ENCODE peak calls at places on chromosomes 2 and 18, in six cellular contexts. I is A549, A is stomach, J is transverse colon, D is tibial nerve, M is HepG2. W is an unnamed sample.
A peak's percentile ranks its signal among the peaks of the same experiment; 100 is the strongest.

GRCh38 chr2:8729939-8730338 is 48.1 kb downstream of the ID2 start:
- DNase-seq in I (no peak), A (no peak), J (no peak), D (no peak), M (no peak), W (no peak)

GRCh38 chr2:579961-580360 is 97.2 kb downstream of the TMEM18 start:
- DNase-seq in I (no peak), A (no peak), J (no peak), D (no peak), M (no peak), W (no peak)

GRCh38 chr2:50535971-50536759 is 495.8 kb downstream of the NRXN1 start:
- DNase-seq in I (no peak), A (no peak), J (no peak), D (no peak), M (peak; percentile 6), W (no peak)

GRCh38 chr2:13035866-13036265 is 319.1 kb downstream of the TRIB2 start:
- DNase-seq in I (no peak), A (no peak), J (no peak), D (no peak), M (no peak), W (no peak)

GRCh38 chr2:60745761-60746160 is 10.3 kb upstream of the PAPOLG start:
- DNase-seq in I (no peak), A (no peak), J (no peak), D (no peak), M (no peak), W (no peak)

GRCh38 chr2:133138693-133139092 is 429.6 kb downstream of the NCKAP5 start:
- DNase-seq in I (no peak), A (no peak), J (no peak), D (no peak), M (no peak), W (no peak)

GRCh38 chr18:73688851-73689659 is 458.6 kb downstream of the FBXO15 start:
- DNase-seq in I (no peak), A (no peak), J (no peak), D (no peak), M (no peak), W (no peak)

GRCh38 chr2:72924353-72925240 is 7.3 kb downstream of the EMX1 start:
- DNase-seq in I (no peak), A (peak; percentile 24), J (no peak), D (no peak), M (no peak), W (no peak)

GRCh38 chr2:38174646-38175096 is 98.7 kb upstream of the CYP1B1 start:
- DNase-seq in I (no peak), A (no peak), J (no peak), D (peak; percentile 61), M (no peak), W (no peak)
- TF ChIP-seq EP300 in I (no peak), A (no peak), J (no peak), D (peak; percentile 92), M (no peak), W (no peak)

DNA sequence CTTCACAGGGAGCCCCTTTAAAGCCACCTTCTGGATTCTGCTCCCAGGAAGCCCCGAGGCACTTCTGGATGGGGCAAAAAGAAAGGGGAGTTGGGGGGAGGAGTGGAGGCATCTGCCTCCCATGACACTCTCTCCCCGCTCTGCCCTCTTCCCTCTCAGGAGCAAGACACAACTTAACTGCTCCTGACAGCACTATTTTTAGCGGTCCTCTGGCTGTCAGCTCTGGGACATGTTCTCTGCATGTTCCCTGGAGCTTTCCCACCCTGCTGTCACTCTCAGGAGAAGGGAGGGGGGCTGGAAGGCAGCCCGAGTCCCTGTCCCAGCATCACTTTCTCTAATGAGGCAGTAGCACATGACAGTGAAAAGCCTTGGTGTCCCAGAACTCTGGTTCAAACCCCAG is 32.3 kb downstream of the PLB1 start:
- DNase-seq in I (no peak), A (no peak), J (no peak), D (no peak), M (no peak), W (no peak)
- TF ChIP-seq EP300 in I (no peak), A (no peak), J (no peak), D (no peak), M (no peak), W (no peak)

GRCh38 chr2:101766871-101767739 is 69.6 kb downstream of the MAP4K4 start:
- DNase-seq in I (no peak), A (no peak), J (no peak), D (no peak), M (peak; percentile 97), W (peak; percentile 29)

GRCh38 chr2:101759162-101759561 is 61.7 kb downstream of the MAP4K4 start:
- DNase-seq in I (peak; percentile 23), A (no peak), J (no peak), D (no peak), M (no peak), W (peak; percentile 46)

GRCh38 chr2:101766337-101766736 is 68.8 kb downstream of the MAP4K4 start:
- DNase-seq in I (no peak), A (no peak), J (no peak), D (no peak), M (no peak), W (no peak)

GRCh38 chr2:101763496-101764333 is 66.2 kb downstream of the MAP4K4 start:
- DNase-seq in I (no peak), A (no peak), J (no peak), D (no peak), M (peak; percentile 96), W (no peak)

GRCh38 chr2:101762451-101763171 is 65.1 kb downstream of the MAP4K4 start:
- DNase-seq in I (no peak), A (no peak), J (no peak), D (no peak), M (no peak), W (no peak)
- TF ChIP-seq EP300 in I (no peak), A (no peak), J (no peak), D (no peak), M (no peak), W (no peak)

DNA sequence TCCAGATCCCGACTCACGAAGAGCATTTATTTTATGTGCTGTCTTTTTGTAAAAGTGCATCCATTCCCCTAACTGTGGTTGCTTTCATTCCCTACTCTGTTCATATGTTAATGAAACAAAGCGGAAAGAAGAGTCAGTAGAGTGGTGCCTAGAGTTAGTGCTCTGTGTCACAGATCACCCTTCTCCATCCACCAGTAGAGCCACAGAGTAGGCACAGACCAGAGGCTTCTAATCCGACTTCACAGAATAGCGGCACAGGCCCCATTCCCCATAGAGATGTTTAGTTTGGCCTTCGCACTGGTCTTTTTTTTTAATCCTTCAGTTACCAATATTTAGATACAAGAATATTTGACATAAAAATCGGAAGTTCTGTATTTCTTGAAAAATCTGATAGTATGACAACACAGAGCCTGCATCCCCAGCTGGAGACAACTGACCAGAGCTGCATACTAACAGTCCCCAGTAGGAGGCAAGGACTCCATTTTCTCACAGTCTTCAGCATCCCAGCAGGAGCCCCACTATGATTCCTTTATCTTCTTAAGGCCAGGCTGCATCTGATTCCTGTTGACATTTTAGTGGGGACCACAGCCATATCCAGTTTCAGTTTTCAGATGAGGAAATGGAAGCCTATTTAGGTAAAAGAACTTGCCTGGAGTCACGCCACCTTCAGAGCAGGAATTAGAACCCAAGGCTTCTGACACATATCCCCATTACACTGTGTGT is 7.0 kb downstream of the G6PC2 start:
- DNase-seq in I (no peak), A (no peak), J (no peak), D (no peak), M (no peak), W (no peak)
- TF ChIP-seq EP300 in I (no peak), A (no peak), J (no peak), D (no peak), M (no peak), W (no peak)

GRCh38 chr2:239337877-239338484 is 62.8 kb downstream of the HDAC4 start:
- DNase-seq in I (no peak), A (no peak), J (peak; percentile 44), D (no peak), M (no peak), W (no peak)
- TF ChIP-seq EP300 in I (no peak), A (no peak), J (no peak), D (no peak), M (no peak), W (no peak)

DNA sequence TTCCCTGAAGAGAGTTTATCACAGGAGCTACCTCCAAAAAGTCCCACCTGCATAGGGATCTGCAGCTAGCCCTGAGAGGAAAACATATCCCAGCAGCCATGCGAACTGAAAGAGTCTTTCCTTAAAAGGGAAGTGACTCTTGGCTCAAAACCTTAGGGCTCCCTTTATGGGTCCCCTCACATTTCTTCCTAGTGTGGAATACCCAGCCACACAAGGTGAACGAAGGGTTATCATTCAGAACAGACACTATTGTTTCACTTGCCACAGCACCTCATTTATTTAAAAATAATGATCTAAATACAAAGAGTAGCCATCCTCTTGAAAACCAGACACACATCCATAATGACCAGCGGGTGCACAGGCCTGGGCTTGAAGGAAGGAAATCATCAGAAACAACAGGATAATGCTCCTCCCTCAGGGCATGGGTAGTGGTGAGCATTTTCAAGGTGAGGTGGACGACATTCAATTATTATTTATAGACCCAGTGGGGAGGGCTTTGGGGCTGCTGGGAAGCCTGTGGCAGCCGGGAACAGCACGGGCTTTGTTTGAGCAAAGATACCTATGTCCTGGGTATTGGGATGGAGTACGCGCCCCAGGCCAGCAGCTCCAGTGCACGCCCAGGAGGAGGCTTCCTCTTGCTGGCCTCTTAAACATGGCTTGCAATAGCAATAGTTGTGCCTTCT is 119.0 kb upstream of the ITGA6 start:
- DNase-seq in I (no peak), A (peak; percentile 54), J (no peak), D (no peak), M (no peak), W (no peak)
- TF ChIP-seq EP300 in I (no peak), A (no peak), J (no peak), D (peak; percentile 37), M (no peak), W (no peak)